ENCODE peak calls at places on chromosome 10, in six cellular contexts. M is nephron progenitor cell, I is endodermal cell, O is dorsolateral prefrontal cortex, U is progenitor cell of endocrine pancreas, S is GM20000. L is an unnamed sample.

GRCh38 chr10:113326160-113327111 is 226.4 kb upstream of the HABP2 start:
- DNase-seq in I (peak), M (no peak), O (peak), S (peak), U (no peak), L (peak)

GRCh38 chr10:91247360-91248111 is 27.1 kb downstream of the PCGF5 start:
- DNase-seq in U (no peak), M (no peak), O (peak), I (peak), S (no peak), L (no peak)

GRCh38 chr10:93701903-93702277 is 502 bp downstream of the FRA10AC1 start:
- DNase-seq in O (peak), I (peak), U (no peak), S (peak), M (peak), L (peak)

GRCh38 chr10:75788394-75789205 is 357.2 kb downstream of the LRMDA start:
- DNase-seq in O (peak), I (no peak), S (no peak), U (no peak), M (no peak), L (no peak)

GRCh38 chr10:67306588-67307205 is 380.9 kb downstream of the LRRTM3 start:
- DNase-seq in O (no peak), U (no peak), I (peak), S (peak), M (no peak), L (peak)

GRCh38 chr10:110110338-110110737 is 97.1 kb upstream of the MXI1 start:
- DNase-seq in S (no peak), M (no peak), O (no peak), I (no peak), U (no peak), L (no peak)

GRCh38 chr10:110395350-110396283 is 90.9 kb upstream of the SMNDC1 start:
- DNase-seq in S (peak), I (peak), M (peak), O (no peak), U (no peak), L (peak)

GRCh38 chr10:60964257-60965235 is 20.6 kb upstream of the RHOBTB1 start:
- DNase-seq in M (peak), S (peak), I (peak), O (peak), U (peak), L (peak)

GRCh38 chr10:80207768-80208385 is 2.5 kb upstream of the ANXA11 start:
- DNase-seq in O (no peak), I (no peak), M (no peak), U (no peak), S (no peak), L (no peak)

GRCh38 chr10:88170628-88171027 is 307.2 kb downstream of the PTEN start:
- DNase-seq in M (no peak), O (no peak), I (no peak), S (no peak), U (no peak), L (no peak)

GRCh38 chr10:112904000-112904399 is 46.0 kb upstream of the TCF7L2 start:
- DNase-seq in M (no peak), U (no peak), O (no peak), I (no peak), S (no peak), L (no peak)

GRCh38 chr10:114401195-114401741 is 3.0 kb downstream of the AFAP1L2 start:
- DNase-seq in O (peak), M (no peak), S (no peak), U (no peak), I (no peak), L (no peak)

GRCh38 chr10:90860790-90861189 is 3.0 kb upstream of the HTR7 start:
- DNase-seq in U (no peak), O (no peak), I (no peak), S (no peak), M (no peak), L (no peak)

GRCh38 chr10:34581871-34582532 is 233.1 kb downstream of the PARD3 start:
- DNase-seq in M (no peak), O (no peak), U (no peak), S (no peak), I (no peak), L (no peak)

GRCh38 chr10:27744478-27745379 is 890 bp downstream of the MKX start:
- DNase-seq in M (peak), S (peak), O (no peak), U (peak), I (no peak), L (peak)

GRCh38 chr10:22319559-22320558 is 1.0 kb upstream of the BMI1 start:
- DNase-seq in I (no peak), O (no peak), U (no peak), M (no peak), S (no peak), L (peak)

GRCh38 chr10:34916368-34916767 is 101.3 kb upstream of the PARD3 start:
- DNase-seq in M (no peak), O (peak), I (no peak), U (no peak), S (no peak), L (no peak)

GRCh38 chr10:65581426-65582026 is 1344.3 kb upstream of the LRRTM3 start:
- DNase-seq in M (no peak), S (no peak), O (no peak), U (no peak), I (no peak), L (no peak)

GRCh38 chr10:3652886-3653285 is 132.1 kb downstream of the KLF6 start:
- DNase-seq in M (no peak), S (no peak), O (no peak), I (no peak), U (no peak), L (no peak)

GRCh38 chr10:103776878-103777591 is 78.3 kb downstream of the SH3PXD2A start:
- DNase-seq in S (peak), U (no peak), O (no peak), M (no peak), I (no peak), L (peak)

GRCh38 chr10:117112220-117112619 is 25.9 kb downstream of the VAX1 start:
- DNase-seq in U (no peak), M (no peak), S (no peak), I (peak), O (no peak), L (no peak)
- TF ChIP-seq CTCF in U (peak), M (no peak), S (no peak), I (peak), O (no peak), L (no peak)

GRCh38 chr10:7287377-7287776 is 123.5 kb downstream of the SFMBT2 start:
- DNase-seq in U (no peak), S (no peak), I (no peak), O (no peak), M (no peak), L (no peak)
- TF ChIP-seq CTCF in U (no peak), S (no peak), I (no peak), O (no peak), M (no peak), L (no peak)

GRCh38 chr10:125373546-125373945 is 213.2 kb upstream of the CTBP2 start:
- DNase-seq in U (no peak), I (no peak), O (no peak), M (no peak), S (no peak), L (no peak)

GRCh38 chr10:125370578-125370977 is 210.2 kb upstream of the CTBP2 start:
- DNase-seq in I (peak), M (peak), S (no peak), U (peak), O (no peak), L (no peak)

GRCh38 chr10:125379592-125379991 is 219.2 kb upstream of the CTBP2 start:
- DNase-seq in U (no peak), I (no peak), M (no peak), O (no peak), S (no peak), L (no peak)

GRCh38 chr10:125377368-125377767 is 217.0 kb upstream of the CTBP2 start:
- DNase-seq in U (no peak), M (no peak), I (no peak), S (no peak), O (no peak), L (no peak)

GRCh38 chr10:125375210-125375609 is 214.8 kb upstream of the CTBP2 start:
- DNase-seq in O (no peak), I (no peak), S (no peak), U (no peak), M (no peak), L (no peak)
- TF ChIP-seq CTCF in O (no peak), I (no peak), S (no peak), U (no peak), M (no peak), L (no peak)

DNA sequence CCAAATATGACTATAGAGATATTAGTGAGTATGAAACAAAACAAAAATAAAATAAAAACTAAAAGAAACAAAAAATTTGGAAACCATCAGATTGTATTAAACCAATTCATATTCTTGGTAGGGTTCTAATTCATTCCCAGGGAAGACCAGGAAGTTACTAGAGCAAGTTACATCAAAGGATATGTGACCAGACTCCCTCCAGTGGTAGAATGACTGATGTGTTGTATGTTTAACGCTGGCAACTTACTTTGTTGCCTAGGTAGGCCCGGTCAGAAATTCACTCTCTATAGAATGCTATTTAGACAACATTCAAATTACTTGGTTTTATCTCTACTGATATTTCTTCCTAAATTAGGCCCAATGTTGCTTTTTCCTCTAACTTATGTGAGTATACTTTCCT is 5.2 kb downstream of the PHYHIPL start:
- DNase-seq in S (peak), M (no peak), O (peak), U (peak), I (peak), L (peak)
- TF ChIP-seq CTCF in S (peak), M (peak), O (peak), U (peak), I (peak), L (peak)

L was measured in GM13977.